ENCODE peak calls at places on chromosomes 13 and 19, in five cellular contexts. O is H9, H is trophoblast cell, K is neuronal stem cell, P is IMR-90. A is an unnamed sample.

GRCh38 chr19:13987101-13987890 is 18.8 kb downstream of the RFX1 start:
- DNase-seq in O (no peak), P (no peak), H (no peak), K (no peak), A (no peak)

GRCh38 chr19:45798995-45799517 is 6.4 kb upstream of the DMWD start:
- DNase-seq in P (peak), K (no peak), O (peak), H (peak), A (peak)

GRCh38 chr19:48452255-48452654 is 3.1 kb upstream of the KCNJ14 start:
- DNase-seq in P (no peak), O (no peak), K (no peak), H (no peak), A (no peak)

GRCh38 chr13:36981156-36981743 is 17.9 kb downstream of the ALG5 start:
- DNase-seq in H (peak), K (no peak), P (peak), O (no peak), A (peak)

GRCh38 chr13:113948034-113948742 is 25.7 kb downstream of the C13orf46 start:
- DNase-seq in K (no peak), H (no peak), O (no peak), P (no peak), A (no peak)

GRCh38 chr19:49335071-49335783 is at the start of gene CD37:
- DNase-seq in O (peak), P (no peak), K (no peak), H (no peak), A (no peak)

GRCh38 chr13:26025771-26026170 is 26.0 kb downstream of the SHISA2 start:
- DNase-seq in P (no peak), K (no peak), H (no peak), O (no peak), A (no peak)

GRCh38 chr19:6499052-6499790 is 2.9 kb downstream of the TUBB4A start:
- DNase-seq in O (no peak), K (no peak), P (no peak), H (no peak), A (no peak)

GRCh38 chr13:39353988-39354387 is 249.0 kb downstream of the LHFPL6 start:
- DNase-seq in H (peak), K (no peak), P (peak), O (no peak), A (no peak)

GRCh38 chr13:54175470-54175869 is 1146.9 kb downstream of the OLFM4 start:
- DNase-seq in H (no peak), P (no peak), K (no peak), O (no peak), A (peak)

GRCh38 chr19:10230155-10230903 is 802 bp downstream of the S1PR2 start:
- DNase-seq in K (peak), P (peak), H (peak), O (peak), A (peak)

GRCh38 chr13:23407996-23408395 is 25.5 kb downstream of the SACS start:
- DNase-seq in K (no peak), O (no peak), P (no peak), H (no peak), A (no peak)

GRCh38 chr13:78326608-78327007 is 276.7 kb downstream of the POU4F1 start:
- DNase-seq in O (no peak), K (no peak), P (no peak), H (no peak), A (no peak)

GRCh38 chr13:92843549-92843948 is 383.1 kb upstream of the GPC6 start:
- DNase-seq in H (no peak), K (no peak), O (no peak), P (peak), A (no peak)

GRCh38 chr13:75347457-75347856 is 134.5 kb downstream of the TBC1D4 start:
- DNase-seq in P (no peak), O (no peak), K (no peak), H (no peak), A (no peak)

GRCh38 chr19:7515091-7515470 is 822 bp upstream of the ZNF358 start:
- DNase-seq in P (peak), O (no peak), K (no peak), H (no peak), A (no peak)

GRCh38 chr13:19089315-19089714 is 92.3 kb downstream of the TUBA3C start:
- DNase-seq in O (no peak), H (peak), P (no peak), K (no peak), A (no peak)

GRCh38 chr13:47287291-47287751 is 390.5 kb upstream of the HTR2A start:
- DNase-seq in K (no peak), H (no peak), P (peak), O (no peak), A (peak)

GRCh38 chr19:45887311-45887710 is 1.4 kb upstream of the IRF2BP1 start:
- DNase-seq in O (no peak), H (peak), P (no peak), K (no peak), A (no peak)

GRCh38 chr19:53951436-53951835 is 11.3 kb upstream of the CACNG8 start:
- DNase-seq in H (no peak), O (no peak), P (no peak), K (no peak), A (no peak)

GRCh38 chr19:8161135-8161646 is 11.8 kb upstream of the FBN3 start:
- DNase-seq in O (peak), K (no peak), H (peak), P (no peak), A (peak)

GRCh38 chr13:89269737-89270136 is 1598.6 kb downstream of the SLITRK5 start:
- DNase-seq in K (no peak), H (no peak), O (no peak), P (no peak), A (peak)

GRCh38 chr13:38543561-38543960 is 143.3 kb upstream of the FREM2 start:
- DNase-seq in H (no peak), K (no peak), P (no peak), O (no peak), A (no peak)

GRCh38 chr13:30061217-30061616 is 210.8 kb upstream of the UBL3 start:
- DNase-seq in K (no peak), H (no peak), P (peak), O (no peak), A (no peak)

GRCh38 chr13:32264407-32264806 is 50.8 kb downstream of the ZAR1L start:
- DNase-seq in O (no peak), H (no peak), K (no peak), P (peak), A (no peak)

GRCh38 chr13:24178847-24179845 is 18.6 kb downstream of the SPATA13 start:
- DNase-seq in P (peak), H (no peak), K (no peak), O (no peak), A (no peak)

GRCh38 chr13:20882206-20882605 is 20.3 kb downstream of the XPO4 start:
- DNase-seq in O (peak), P (peak), K (no peak), H (no peak), A (peak)

GRCh38 chr19:15280048-15280725 is 47.9 kb upstream of the EPHX3 start:
- DNase-seq in H (peak), O (no peak), K (no peak), P (peak), A (peak)

GRCh38 chr13:98546402-98546801 is 30.5 kb downstream of the STK24 start:
- DNase-seq in H (no peak), P (no peak), O (no peak), K (no peak), A (peak)

GRCh38 chr19:10518444-10519361 is 1.5 kb upstream of the S1PR5 start:
- DNase-seq in H (no peak), P (no peak), K (no peak), O (no peak), A (no peak)

GRCh38 chr13:33276581-33276980 is 9.0 kb downstream of the STARD13 start:
- DNase-seq in K (no peak), H (no peak), O (no peak), P (no peak), A (peak)

GRCh38 chr19:50204811-50205675 is 1.6 kb downstream of the MYH14 start:
- DNase-seq in K (peak), P (no peak), H (peak), O (peak), A (peak)

GRCh38 chr13:114118763-114119123 is 13.7 kb downstream of the RASA3 start:
- DNase-seq in P (peak), K (no peak), H (no peak), O (no peak), A (no peak)

GRCh38 chr13:45518525-45519235 is 53.9 kb downstream of the COG3 start:
- DNase-seq in H (peak), O (no peak), K (no peak), P (peak), A (peak)

DNA sequence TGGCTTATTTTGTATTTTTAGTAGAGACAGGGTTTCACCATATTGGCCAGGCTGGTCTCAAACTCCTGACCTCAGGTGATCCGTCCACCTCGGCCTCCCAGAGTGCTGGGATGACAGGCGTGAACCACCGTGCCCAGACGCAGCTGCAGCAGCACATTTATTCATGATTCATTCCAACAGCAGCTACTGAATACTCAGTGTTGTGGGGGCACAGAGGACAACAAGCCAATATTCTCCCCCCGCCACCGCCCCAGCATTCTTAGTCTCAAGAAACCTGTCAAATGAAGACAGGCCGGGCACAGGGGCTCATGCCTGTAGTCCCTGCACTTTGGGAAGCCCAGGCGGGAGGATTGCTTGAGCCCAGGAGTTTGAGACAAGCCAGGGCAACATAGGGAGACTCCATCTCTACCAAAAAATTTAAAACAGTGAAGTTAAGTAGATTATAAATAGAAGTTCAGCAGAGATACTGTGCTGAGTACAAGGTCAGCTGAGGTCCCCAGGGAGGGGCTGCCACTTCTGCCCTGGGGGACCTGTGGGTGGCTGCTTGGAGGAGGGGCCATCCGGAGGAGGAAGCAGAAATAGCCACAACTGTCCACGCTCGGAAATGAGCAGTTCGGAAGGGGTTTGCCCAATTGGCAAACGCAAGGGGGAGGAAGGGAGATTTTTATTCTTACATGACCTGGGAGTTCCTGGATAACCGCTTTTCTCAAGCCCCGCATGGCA is 4.3 kb downstream of the DOT1L start:
- DNase-seq in H (peak), O (no peak), P (peak), K (no peak), A (no peak)
- H2BK5ac ChIP-seq in H (no peak), O (no peak), P (peak), K (peak), A (no peak)

GRCh38 chr13:106507560-106508274 is 27.7 kb downstream of the EFNB2 start:
- DNase-seq in K (no peak), H (peak), P (peak), O (no peak), A (peak)
- H2BK5ac ChIP-seq in K (no peak), H (no peak), P (peak), O (no peak), A (no peak)

GRCh38 chr19:30536975-30537374 is 164.8 kb downstream of the ZNF536 start:
- DNase-seq in K (no peak), O (no peak), H (no peak), P (no peak), A (no peak)
- H2BK5ac ChIP-seq in K (no peak), O (no peak), H (no peak), P (no peak), A (no peak)

GRCh38 chr19:3324405-3324856 is 42.0 kb upstream of the NFIC start:
- DNase-seq in H (peak), P (no peak), O (peak), K (no peak), A (peak)
- H2BK5ac ChIP-seq in H (no peak), P (no peak), O (no peak), K (no peak), A (no peak)

DNA sequence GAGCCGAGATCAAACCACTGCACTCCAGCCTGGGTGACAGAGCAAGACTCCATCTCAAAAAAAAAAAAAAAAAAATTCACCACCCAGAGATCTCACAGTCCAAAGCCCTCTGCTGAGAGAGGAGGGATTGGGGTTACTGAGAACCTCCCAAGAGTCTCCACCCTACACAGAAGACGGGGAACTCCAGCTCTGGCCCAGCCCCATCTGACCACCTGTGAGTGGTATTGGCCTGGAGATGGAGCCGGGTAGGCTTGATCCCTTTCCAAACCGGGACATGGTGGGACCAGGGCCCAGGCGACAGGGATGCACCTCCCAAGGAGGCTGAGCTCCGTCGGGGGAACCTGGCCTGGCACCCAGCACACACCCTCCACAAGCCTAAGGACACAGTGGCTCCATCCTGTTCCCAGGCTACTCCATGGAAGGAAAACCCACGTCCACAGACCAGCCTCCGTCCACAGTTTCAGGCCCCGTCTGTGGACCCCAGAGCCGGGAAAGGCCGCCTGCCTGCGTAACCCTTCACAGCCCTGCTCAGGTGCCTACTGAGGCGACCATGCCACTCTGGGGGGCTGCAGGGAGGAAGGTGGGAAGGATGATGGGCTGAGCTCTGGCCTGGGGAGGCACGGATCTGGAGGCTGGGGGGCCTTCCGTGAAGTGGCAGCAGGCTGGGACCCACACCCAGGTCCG is 1.8 kb downstream of the TMEM259 start:
- DNase-seq in K (no peak), P (no peak), H (no peak), O (no peak), A (no peak)
- H2BK5ac ChIP-seq in K (peak), P (no peak), H (no peak), O (no peak), A (no peak)

GRCh38 chr19:34370983-34371382 is 6.0 kb downstream of the GPI start:
- DNase-seq in P (no peak), H (no peak), O (no peak), K (no peak), A (no peak)
- H2BK5ac ChIP-seq in P (no peak), H (no peak), O (no peak), K (no peak), A (no peak)

GRCh38 chr13:99656092-99656745 is 154.9 kb downstream of the TM9SF2 start:
- DNase-seq in H (peak), K (peak), P (peak), O (peak), A (peak)

GRCh38 chr13:99659234-99659633 is 158.0 kb downstream of the TM9SF2 start:
- DNase-seq in O (no peak), P (no peak), H (no peak), K (no peak), A (peak)

GRCh38 chr13:99656843-99657506 is 155.7 kb downstream of the TM9SF2 start:
- DNase-seq in P (no peak), O (no peak), H (no peak), K (no peak), A (peak)

GRCh38 chr13:99658266-99658991 is 157.2 kb downstream of the TM9SF2 start:
- DNase-seq in P (peak), O (peak), K (peak), H (peak), A (peak)

GRCh38 chr13:99657848-99658265 is 156.6 kb downstream of the TM9SF2 start:
- DNase-seq in P (no peak), H (no peak), O (peak), K (no peak), A (peak)
- H2BK5ac ChIP-seq in P (no peak), H (no peak), O (no peak), K (peak), A (peak)

GRCh38 chr13:27041341-27041740 is 130.3 kb downstream of the USP12 start:
- DNase-seq in K (no peak), P (no peak), H (peak), O (no peak), A (no peak)
- H2BK5ac ChIP-seq in K (no peak), P (no peak), H (peak), O (no peak), A (no peak)

DNA sequence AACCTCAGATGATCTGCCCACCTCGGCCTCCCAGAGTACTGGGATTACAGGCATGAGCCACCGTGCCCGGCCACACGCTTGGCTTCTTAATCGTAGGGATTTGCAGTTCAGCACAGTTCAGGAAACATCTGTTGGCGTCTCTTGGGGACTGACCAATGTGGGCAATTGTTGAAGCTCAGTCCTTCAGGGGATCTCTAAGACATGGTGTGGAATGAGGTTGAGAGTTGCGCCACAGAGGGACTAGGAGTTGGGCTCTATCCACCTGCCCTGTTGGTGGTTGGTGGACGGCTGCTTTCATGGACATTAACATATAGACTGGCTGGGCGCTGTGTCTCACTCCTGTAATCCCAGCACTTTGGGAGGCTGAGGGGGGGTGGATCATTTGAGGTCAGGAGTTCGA is 37.3 kb upstream of the SIN3B start:
- DNase-seq in K (no peak), P (no peak), O (no peak), H (peak), A (no peak)
- H2BK5ac ChIP-seq in K (no peak), P (no peak), O (no peak), H (no peak), A (no peak)

A was measured in mesendoderm.